ENCODE peak calls at places on chromosomes 12 and 14, in nine cellular contexts. M, S, C, N, J, K, B, X and Z are unnamed samples.

GRCh38 chr12:401235-402126 is at the start of gene CCDC77:
- DNase-seq in M (peak), S (peak), C (peak), N (peak), J (peak), K (peak), B (peak), X (peak), Z (peak)

GRCh38 chr12:112367986-112368385 is 14.2 kb downstream of the HECTD4 start:
- DNase-seq in M (no peak), S (no peak), C (no peak), N (no peak), J (no peak), K (no peak), B (no peak), X (no peak), Z (no peak)

GRCh38 chr12:52741378-52742195 is 35.6 kb downstream of the KRT76 start:
- DNase-seq in M (peak), S (peak), C (peak), N (peak), J (peak), K (no peak), B (peak), X (peak), Z (peak)

GRCh38 chr14:89186850-89187376 is 230.1 kb downstream of the FOXN3 start:
- DNase-seq in M (no peak), S (no peak), C (no peak), N (no peak), J (no peak), K (no peak), B (peak), X (no peak), Z (no peak)

GRCh38 chr12:67161322-67161918 is 107.7 kb upstream of the CAND1 start:
- DNase-seq in M (peak), S (no peak), C (no peak), N (peak), J (peak), K (no peak), B (peak), X (peak), Z (peak)

GRCh38 chr12:94262228-94263010 is 114.0 kb downstream of the PLXNC1 start:
- DNase-seq in M (peak), S (peak), C (no peak), N (no peak), J (no peak), K (peak), B (peak), X (peak), Z (peak)

GRCh38 chr14:73666583-73666982 is 21.8 kb downstream of the DNAL1 start:
- DNase-seq in M (no peak), S (no peak), C (no peak), N (no peak), J (no peak), K (no peak), B (no peak), X (no peak), Z (no peak)

GRCh38 chr12:26029741-26030033 is 71.2 kb downstream of the RASSF8 start:
- DNase-seq in M (no peak), S (no peak), C (no peak), N (no peak), J (no peak), K (no peak), B (peak), X (no peak), Z (no peak)

GRCh38 chr14:85415015-85415712 is 114.8 kb upstream of the FLRT2 start:
- DNase-seq in M (peak), S (peak), C (no peak), N (no peak), J (peak), K (no peak), B (peak), X (no peak), Z (no peak)

GRCh38 chr14:63563370-63564026 is 20.3 kb upstream of the PPP2R5E start:
- DNase-seq in M (no peak), S (peak), C (peak), N (no peak), J (no peak), K (no peak), B (peak), X (no peak), Z (no peak)

GRCh38 chr12:54024581-54024980 is 3.7 kb upstream of the HOXC6 start:
- DNase-seq in M (no peak), S (no peak), C (no peak), N (no peak), J (no peak), K (no peak), B (no peak), X (no peak), Z (no peak)

GRCh38 chr12:54026640-54027441 is 1.4 kb upstream of the HOXC6 start:
- DNase-seq in M (no peak), S (no peak), C (no peak), N (no peak), J (no peak), K (no peak), B (no peak), X (no peak), Z (no peak)

GRCh38 chr12:54024127-54024526 is 4.1 kb upstream of the HOXC6 start:
- DNase-seq in M (no peak), S (no peak), C (no peak), N (no peak), J (no peak), K (no peak), B (no peak), X (no peak), Z (no peak)

GRCh38 chr12:54027442-54027786 is 826 bp upstream of the HOXC6 start:
- DNase-seq in M (no peak), S (no peak), C (no peak), N (no peak), J (no peak), K (no peak), B (no peak), X (no peak), Z (no peak)

GRCh38 chr12:54025507-54026393 is 2.5 kb upstream of the HOXC6 start:
- DNase-seq in M (peak), S (no peak), C (no peak), N (no peak), J (no peak), K (no peak), B (no peak), X (no peak), Z (no peak)
- H3K27ac ChIP-seq in M (peak), S (no peak), C (no peak), N (no peak), J (no peak), K (peak), B (no peak), X (no peak), Z (no peak)

DNA sequence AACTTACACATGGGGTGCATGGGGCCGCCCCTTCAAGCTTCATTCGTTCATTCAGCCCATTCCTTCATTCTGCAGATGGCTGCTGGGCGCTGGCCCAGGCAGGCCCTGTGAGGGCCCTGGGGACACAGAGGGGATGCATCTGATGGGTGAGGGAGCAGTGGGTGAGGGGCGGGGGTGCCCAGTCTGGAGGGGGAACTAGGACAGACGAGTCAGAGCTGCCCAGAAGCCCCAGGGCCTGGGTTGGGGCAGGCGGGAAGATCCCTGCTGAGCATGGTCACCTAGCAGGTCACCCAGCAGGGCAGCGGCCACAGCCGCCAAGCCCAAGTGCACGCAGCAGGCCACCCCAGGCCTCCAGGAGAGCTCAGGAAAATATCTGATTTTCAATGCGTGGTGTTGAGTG is 14.1 kb downstream of the TRMT61A start:
- DNase-seq in M (no peak), S (no peak), C (peak), N (no peak), J (no peak), K (no peak), B (no peak), X (no peak), Z (no peak)
- H3K27ac ChIP-seq in M (peak), S (peak), C (no peak), N (no peak), J (no peak), K (peak), B (no peak), X (peak), Z (no peak)

DNA sequence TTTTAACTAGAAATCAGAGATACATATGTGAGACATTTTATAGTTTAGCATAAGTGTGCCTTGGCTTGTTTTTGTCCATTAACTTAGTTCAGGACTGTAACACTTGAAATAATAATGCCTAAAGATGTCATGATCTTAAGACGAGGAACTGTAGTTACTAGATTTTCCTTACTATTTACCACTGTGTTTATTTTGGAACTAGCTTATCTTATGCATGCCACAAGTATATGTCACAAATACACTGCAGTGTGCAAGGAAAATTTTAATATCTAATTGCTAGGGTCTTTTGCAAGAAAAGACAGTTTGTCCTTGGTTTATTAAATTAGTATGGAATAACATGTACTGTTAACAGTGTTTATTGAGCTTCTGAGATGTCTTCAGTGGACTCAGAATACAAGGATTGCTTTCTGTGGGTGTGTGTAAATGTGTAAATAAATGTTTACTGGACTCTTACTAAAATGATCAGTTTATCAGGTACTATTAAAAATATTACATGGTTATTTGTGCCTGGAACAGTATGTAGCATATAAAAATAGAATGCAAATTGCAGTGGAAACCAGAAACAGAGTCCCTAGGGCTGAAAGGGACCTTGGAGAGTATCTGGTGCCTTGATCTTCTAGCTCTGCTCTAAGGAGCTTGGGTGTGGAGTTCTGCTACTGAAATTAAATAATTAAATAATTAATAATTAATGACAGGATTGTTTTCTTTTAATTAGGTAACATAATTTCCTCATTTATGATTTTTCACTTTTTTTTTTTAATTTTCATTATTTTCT is 58.1 kb downstream of the FGD4 start:
- DNase-seq in M (no peak), S (no peak), C (peak), N (peak), J (no peak), K (no peak), B (peak), X (no peak), Z (no peak)
- H3K27ac ChIP-seq in M (no peak), S (no peak), C (no peak), N (peak), J (no peak), K (peak), B (no peak), X (no peak), Z (no peak)

DNA sequence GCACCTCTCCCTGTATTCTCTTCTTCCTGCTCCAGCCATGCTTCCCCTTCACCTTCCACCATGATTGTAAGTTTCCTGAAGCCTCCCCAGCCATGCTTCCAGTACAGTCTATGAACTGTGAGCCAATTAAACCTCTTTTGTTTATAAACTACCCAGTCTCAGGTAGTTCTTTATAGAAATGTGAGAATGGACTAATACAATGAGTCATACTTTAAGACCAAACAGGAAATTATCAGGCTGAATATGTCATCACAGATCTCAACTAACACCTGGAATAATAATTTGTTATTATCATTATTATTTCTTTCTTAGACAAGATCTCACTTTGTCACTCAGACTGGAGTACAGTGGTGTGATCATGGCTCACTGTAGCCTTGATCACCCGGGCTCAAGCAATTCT is 85.4 kb downstream of the KCNMB4 start:
- DNase-seq in M (no peak), S (no peak), C (no peak), N (no peak), J (no peak), K (no peak), B (no peak), X (no peak), Z (no peak)
- H3K27ac ChIP-seq in M (no peak), S (no peak), C (no peak), N (no peak), J (no peak), K (no peak), B (no peak), X (no peak), Z (no peak)

GRCh38 chr12:16238661-16239060 is 38.8 kb downstream of the SLC15A5 start:
- DNase-seq in M (no peak), S (peak), C (no peak), N (no peak), J (no peak), K (no peak), B (no peak), X (no peak), Z (no peak)
- H3K27ac ChIP-seq in M (no peak), S (no peak), C (no peak), N (no peak), J (no peak), K (no peak), B (no peak), X (no peak), Z (no peak)

GRCh38 chr12:12804011-12804410 is 9.1 kb upstream of the DDX47 start:
- DNase-seq in M (no peak), S (peak), C (peak), N (no peak), J (no peak), K (no peak), B (peak), X (no peak), Z (no peak)
- H3K27ac ChIP-seq in M (no peak), S (peak), C (peak), N (no peak), J (no peak), K (no peak), B (peak), X (peak), Z (no peak)